ENCODE peak calls at places on chromosome X, in seven cellular contexts. L is fibroblast of the conjunctiva; Q is non-pigmented ciliary epithelial cell; P is C1 segment of cervical spinal cord; I is Calu3; B is stimulated activated CD4-positive, alpha-beta T cell treated with anti-CD3 and anti-CD28 coated beads, TNF-alpha, amount 100 ng/mL, for 4 hours; W is ovary. E is an unnamed sample.

GRCh38 chrX:22171287-22172060 is 101.2 kb upstream of the CBLL2 start:
- DNase-seq in L (no peak), Q (no peak), P (no peak), I (no peak), B (no peak), W (no peak), E (no peak)

GRCh38 chrX:46953137-46953527 is 40.9 kb downstream of the JADE3 start:
- DNase-seq in L (no peak), Q (no peak), P (no peak), I (no peak), B (no peak), W (no peak), E (no peak)

GRCh38 chrX:106894978-106895452 is 8.1 kb downstream of the RIPPLY1 start:
- DNase-seq in L (peak), Q (no peak), P (no peak), I (peak), B (no peak), W (no peak), E (no peak)

GRCh38 chrX:23742693-23743622 is at the start of gene ACOT9:
- DNase-seq in L (peak), Q (peak), P (peak), I (peak), B (peak), W (peak), E (peak)

GRCh38 chrX:1178580-1179057 is 33.8 kb downstream of the CRLF2 start:
- DNase-seq in L (no peak), Q (peak), P (no peak), I (no peak), B (no peak), W (no peak), E (no peak)

GRCh38 chrX:39152106-39152649 is 350.9 kb downstream of the MID1IP1 start:
- DNase-seq in L (no peak), Q (no peak), P (no peak), I (peak), B (no peak), W (peak), E (no peak)

GRCh38 chrX:40167240-40168182 is 69.8 kb upstream of the BCOR start:
- DNase-seq in L (no peak), Q (no peak), P (no peak), I (no peak), B (no peak), W (peak), E (no peak)

GRCh38 chrX:115413246-115413878 is 123.8 kb downstream of the LUZP4 start:
- DNase-seq in L (no peak), Q (no peak), P (no peak), I (no peak), B (no peak), W (no peak), E (peak)

GRCh38 chrX:139725720-139726119 is 17.8 kb upstream of the MCF2 start:
- DNase-seq in L (no peak), Q (no peak), P (no peak), I (no peak), B (no peak), W (no peak), E (no peak)

GRCh38 chrX:19569121-19569805 is 54.0 kb upstream of the MAP3K15 start:
- DNase-seq in L (no peak), Q (no peak), P (no peak), I (no peak), B (no peak), W (no peak), E (no peak)

E was measured in smooth muscle cell of the brain vasculature.